ENCODE peak calls at places on chromosomes 3 and 15, in nine cellular contexts. V, M, H, O, J, W, C, S and R are unnamed samples.

GRCh38 chr3:135762188-135762853 is 203.2 kb upstream of the PPP2R3A start:
- DNase-seq in O (peak; percentile 40), C (peak; percentile 46), V (no peak), W (no peak), S (peak; percentile 49), H (no peak), M (no peak), J (no peak), R (no peak)

GRCh38 chr15:88341653-88342052 is 85.1 kb upstream of the NTRK3 start:
- DNase-seq in J (no peak), H (no peak), W (no peak), C (no peak), S (no peak), M (no peak), O (no peak), V (no peak), R (no peak)

GRCh38 chr3:72606005-72606800 is 242.0 kb downstream of the SHQ1 start:
- DNase-seq in C (no peak), S (no peak), O (peak; percentile 88), W (no peak), J (no peak), V (no peak), H (no peak), M (no peak), R (no peak)

GRCh38 chr3:134649106-134649705 is 1.6 kb downstream of the KY start:
- DNase-seq in C (no peak), S (no peak), V (no peak), M (no peak), J (no peak), O (no peak), H (no peak), W (no peak), R (no peak)

GRCh38 chr15:83248151-83248851 is 36.2 kb downstream of the BNC1 start:
- DNase-seq in W (peak; percentile 76), H (peak; percentile 67), C (peak; percentile 90), S (peak; percentile 75), M (no peak), J (no peak), V (no peak), O (peak; percentile 28), R (no peak)

GRCh38 chr15:58387130-58387529 is 44.7 kb upstream of the LIPC start:
- DNase-seq in V (no peak), S (no peak), H (no peak), C (no peak), J (no peak), M (no peak), O (no peak), W (no peak), R (no peak)

GRCh38 chr3:111923821-111924220 is 55.0 kb upstream of the ABHD10 start:
- DNase-seq in O (no peak), C (no peak), J (no peak), V (no peak), S (peak; percentile 32), H (no peak), M (no peak), W (no peak), R (no peak)

GRCh38 chr3:172192830-172193415 is 153.5 kb downstream of the FNDC3B start:
- DNase-seq in H (no peak), S (no peak), M (no peak), C (no peak), J (no peak), O (no peak), W (no peak), V (no peak), R (no peak)

GRCh38 chr3:79467721-79468120 is 300.1 kb downstream of the ROBO1 start:
- DNase-seq in S (peak; percentile 65), W (no peak), H (no peak), C (peak; percentile 18), O (no peak), V (no peak), J (no peak), M (no peak), R (no peak)

GRCh38 chr3:10315771-10316344 is 5.1 kb downstream of the SEC13 start:
- DNase-seq in S (no peak), V (no peak), H (no peak), C (no peak), O (no peak), J (no peak), M (no peak), W (no peak), R (no peak)

GRCh38 chr15:34582461-34583357 is 742 bp downstream of the GOLGA8B start:
- DNase-seq in H (peak; percentile 2), S (peak; percentile 28), W (no peak), O (peak; percentile 33), J (peak; percentile 52), C (peak; percentile 40), V (no peak), M (no peak), R (peak; percentile 40)

GRCh38 chr3:125051715-125052581 is 3.8 kb downstream of the HEG1 start:
- DNase-seq in C (peak; percentile 68), V (peak; percentile 55), S (peak; percentile 86), O (peak; percentile 72), H (no peak), W (no peak), M (no peak), J (peak; percentile 74), R (no peak)

GRCh38 chr15:45157974-45158373 is 28.2 kb downstream of the DUOX1 start:
- DNase-seq in H (no peak), M (no peak), J (no peak), C (peak; percentile 34), V (no peak), S (peak; percentile 66), O (no peak), W (peak; percentile 27), R (no peak)

GRCh38 chr3:143775401-143775970 is 72.8 kb downstream of the SLC9A9 start:
- DNase-seq in W (no peak), V (no peak), J (no peak), M (no peak), O (no peak), C (peak; percentile 62), H (peak; percentile 21), S (peak; percentile 55), R (no peak)

GRCh38 chr15:42549052-42549491 is 434 bp downstream of the HAUS2 start:
- DNase-seq in S (peak; percentile 62), O (peak; percentile 44), H (no peak), W (peak; percentile 51), J (no peak), C (peak; percentile 56), V (peak; percentile 43), M (no peak), R (peak; percentile 32)

GRCh38 chr3:94249491-94250079 is 186.7 kb downstream of the NSUN3 start:
- DNase-seq in M (no peak), O (peak; percentile 62), V (peak; percentile 41), W (peak; percentile 74), S (peak; percentile 88), J (peak; percentile 61), C (peak; percentile 89), H (peak; percentile 35), R (peak; percentile 70)

GRCh38 chr15:71747128-71748083 is 62.9 kb upstream of the NR2E3 start:
- DNase-seq in C (no peak), V (no peak), J (no peak), W (no peak), O (no peak), H (peak; percentile 90), S (no peak), M (no peak), R (no peak)

GRCh38 chr15:57218826-57219576 is 157.3 kb upstream of the CGNL1 start:
- DNase-seq in J (no peak), O (peak; percentile 73), W (no peak), H (no peak), C (peak; percentile 87), M (no peak), V (no peak), S (peak; percentile 96), R (no peak)

GRCh38 chr3:52685705-52686691 is at the start of the genes GNL3 and PBRM1:
- DNase-seq in O (peak; percentile 93), M (peak; percentile 68), H (peak; percentile 91), V (peak; percentile 93), S (peak; percentile 98), W (peak; percentile 86), J (peak; percentile 97), C (peak; percentile 96), R (peak; percentile 92)

GRCh38 chr3:52683611-52684010 is 2.1 kb downstream of the PBRM1 start:
- DNase-seq in M (no peak), O (no peak), J (no peak), W (no peak), S (no peak), V (no peak), H (no peak), C (no peak), R (peak; percentile 70)

GRCh38 chr3:52682016-52682415 is 3.7 kb downstream of the PBRM1 start:
- DNase-seq in O (peak; percentile 47), C (peak; percentile 42), H (peak; percentile 38), V (peak; percentile 51), S (peak; percentile 72), W (no peak), J (no peak), M (no peak), R (peak; percentile 39)

GRCh38 chr3:52685285-52685704 is 418 bp downstream of the PBRM1 start:
- DNase-seq in O (peak; percentile 88), S (peak; percentile 83), V (peak; percentile 74), M (no peak), J (peak; percentile 90), H (peak; percentile 35), W (peak; percentile 52), C (peak; percentile 87), R (peak; percentile 74)

GRCh38 chr3:52684184-52684583 is 1.5 kb downstream of the PBRM1 start:
- DNase-seq in H (no peak), J (no peak), V (no peak), C (no peak), O (no peak), M (no peak), S (no peak), W (no peak), R (no peak)
- H3K27ac ChIP-seq in H (no peak overlapping the region), J (peak overlapping the region; percentile 93), V (peak overlapping the region; percentile 12), C (no peak overlapping the region), O (no peak overlapping the region), M (no peak overlapping the region), S (no peak overlapping the region), W (no peak overlapping the region), R (no peak overlapping the region)

GRCh38 chr3:52403955-52404354 is 40.9 kb downstream of the SEMA3G start:
- DNase-seq in O (no peak), J (peak; percentile 57), W (no peak), H (no peak), C (no peak), V (no peak), M (no peak), S (no peak), R (no peak)
- H3K36me3 ChIP-seq in O (peaks cover 87% of the 10 kb centered on the region), J (peaks cover 12% of the 10 kb centered on the region), W (peaks cover 36% of the 10 kb centered on the region), H (peaks cover 70% of the 10 kb centered on the region), C (peaks cover 3% of the 10 kb centered on the region), V (no peaks in the 10 kb centered on the region), M (peaks cover 92% of the 10 kb centered on the region), S (peaks cover 24% of the 10 kb centered on the region), R (peaks cover 19% of the 10 kb centered on the region)

DNA sequence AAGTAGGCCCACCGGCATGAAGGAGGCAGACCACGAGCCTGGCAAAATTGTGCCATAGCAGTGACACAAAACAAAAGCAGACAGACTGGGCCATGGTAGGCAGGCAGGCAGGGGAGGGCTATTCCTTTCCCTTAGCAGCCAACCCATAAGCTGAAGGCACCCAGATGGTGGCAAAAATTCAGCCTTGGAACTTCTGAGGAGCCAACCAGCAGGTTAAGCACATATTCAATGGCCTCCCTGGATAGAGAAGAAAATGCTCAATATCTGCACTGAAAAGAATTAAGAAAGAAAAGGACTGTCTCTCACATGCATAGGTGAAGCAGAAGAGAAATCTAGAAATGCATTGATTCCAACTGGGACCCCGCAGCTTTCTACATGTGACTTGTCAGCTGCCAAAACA is 2.8 kb downstream of the PRICKLE2 start:
- DNase-seq in W (no peak), C (no peak), J (no peak), O (no peak), H (no peak), V (no peak), M (no peak), S (no peak), R (no peak)
- H3K27ac ChIP-seq in W (peak overlapping the region; percentile 71), C (no peak overlapping the region), J (no peak overlapping the region), O (peak overlapping the region; percentile 44), H (no peak overlapping the region), V (peak overlapping the region; percentile 5), M (peak overlapping the region; percentile 59), S (no peak overlapping the region), R (peak overlapping the region; percentile 15)

GRCh38 chr15:94411279-94411678 is 179.9 kb downstream of the MCTP2 start:
- DNase-seq in V (no peak), H (no peak), M (no peak), S (no peak), C (no peak), W (no peak), O (no peak), J (no peak), R (no peak)
- H3K36me3 ChIP-seq in V (no peaks in the 10 kb centered on the region), H (no peaks in the 10 kb centered on the region), M (peaks cover 30% of the 10 kb centered on the region), S (no peaks in the 10 kb centered on the region), C (no peaks in the 10 kb centered on the region), W (no peaks in the 10 kb centered on the region), O (no peaks in the 10 kb centered on the region), J (no peaks in the 10 kb centered on the region), R (peaks cover under 1% of the 10 kb centered on the region)